ENCODE peak calls at places on chromosomes 4 and X, in four cellular contexts. C is activated naive CD8-positive, alpha-beta T cell treated with anti-CD3 and anti-CD28 coated beads, Interleukin-2, amount 50 U/mL, for 24 hours; B is SIG-M5; Y is GM18507. G is an unnamed sample.

GRCh38 chr4:181528570-181529184 is 714.5 kb upstream of the TENM3 start:
- DNase-seq in C (peak; percentile 23), Y (no peak), B (no peak), G (peak; percentile 5)

GRCh38 chr4:88831063-88831462 is 133.4 kb upstream of the NAP1L5 start:
- DNase-seq in Y (no peak), C (no peak), B (no peak), G (no peak)

GRCh38 chr4:137238456-137238855 is 293.8 kb downstream of the PCDH18 start:
- DNase-seq in C (no peak), Y (no peak), B (no peak), G (no peak)

GRCh38 chr4:125582302-125582701 is 267.5 kb downstream of the FAT4 start:
- DNase-seq in C (no peak), B (no peak), Y (no peak), G (no peak)

GRCh38 chr4:78784255-78784654 is 8.1 kb downstream of the BMP2K start:
- DNase-seq in B (no peak), Y (no peak), C (no peak), G (no peak)

GRCh38 chrX:103175944-103176753 is 38.8 kb upstream of the BEX4 start:
- DNase-seq in B (no peak), C (peak; percentile 52), Y (no peak), G (peak; percentile 43)

GRCh38 chr4:74934016-74934821 is 1.3 kb downstream of the PARM1 start:
- DNase-seq in Y (no peak), C (no peak), B (no peak), G (peak; percentile 21)

GRCh38 chr4:1523506-1523905 is 117.3 kb upstream of the NKX1-1 start:
- DNase-seq in B (no peak), C (no peak), Y (no peak), G (no peak)

GRCh38 chrX:155326610-155327009 is 7.8 kb downstream of the CLIC2 start:
- DNase-seq in Y (no peak), B (no peak), C (no peak), G (no peak)

GRCh38 chr4:39259571-39260330 is 77.4 kb downstream of the WDR19 start:
- DNase-seq in Y (no peak), B (no peak), C (no peak), G (no peak)

GRCh38 chr4:43242611-43243010 is 350.1 kb downstream of the GRXCR1 start:
- DNase-seq in Y (no peak), C (no peak), B (no peak), G (no peak)

GRCh38 chr4:89306486-89307184 is 965 bp downstream of the GPRIN3 start:
- DNase-seq in B (no peak), Y (no peak), C (no peak), G (no peak)

GRCh38 chr4:184503869-184504300 is 29.5 kb upstream of the IRF2 start:
- DNase-seq in Y (no peak), C (peak; percentile 29), B (no peak), G (no peak)

GRCh38 chr4:42397635-42398447 is 553 bp downstream of the SHISA3 start:
- DNase-seq in B (no peak), C (peak; percentile 27), Y (no peak), G (no peak)

GRCh38 chr4:158197194-158197593 is 13.1 kb upstream of the TMEM144 start:
- DNase-seq in B (no peak), Y (no peak), C (no peak), G (no peak)

GRCh38 chrX:71302461-71303213 is 1.1 kb downstream of the ITGB1BP2 start:
- DNase-seq in Y (no peak), B (no peak), C (no peak), G (no peak)

GRCh38 chr4:44725166-44725565 is 1.2 kb downstream of the GNPDA2 start:
- DNase-seq in Y (no peak), B (no peak), C (no peak), G (no peak)

GRCh38 chrX:11757729-11758399 is at the start of gene MSL3:
- DNase-seq in C (peak; percentile 61), B (no peak), Y (peak; percentile 39), G (no peak)

GRCh38 chrX:20378291-20378920 is 111.7 kb upstream of the RPS6KA3 start:
- DNase-seq in C (peak; percentile 21), Y (no peak), B (no peak), G (no peak)

GRCh38 chrX:10288400-10288799 is 131.6 kb downstream of the CLCN4 start:
- DNase-seq in C (no peak), Y (no peak), B (no peak), G (no peak)

GRCh38 chr4:109877400-109877799 is 29.5 kb downstream of the LRIT3 start:
- DNase-seq in C (no peak), B (no peak), Y (peak; percentile 8), G (no peak)

GRCh38 chr4:48483006-48483776 is at the start of gene SLC10A4:
- DNase-seq in B (no peak), Y (no peak), C (peak; percentile 22), G (peak; percentile 64)

GRCh38 chr4:139975830-139976272 is 178.1 kb downstream of the MAML3 start:
- DNase-seq in B (no peak), C (no peak), Y (no peak), G (no peak)

GRCh38 chr4:99088485-99089365 is at the start of gene ADH5:
- DNase-seq in C (peak; percentile 94), B (peak; percentile 21), Y (peak; percentile 84), G (peak; percentile 68)

GRCh38 chrX:110002300-110003166 is at the start of gene TMEM164:
- DNase-seq in C (peak; percentile 76), Y (peak; percentile 45), B (peak; percentile 71), G (peak; percentile 70)

GRCh38 chr4:45662996-45663395 is 460.9 kb downstream of the GABRG1 start:
- DNase-seq in C (no peak), Y (no peak), B (no peak), G (no peak)

GRCh38 chr4:111323496-111323895 is 700.6 kb upstream of the PITX2 start:
- DNase-seq in C (no peak), B (no peak), Y (no peak), G (no peak)

GRCh38 chrX:24796204-24796603 is 102.5 kb downstream of the POLA1 start:
- DNase-seq in Y (no peak), C (no peak), B (no peak), G (no peak)

GRCh38 chr4:127732623-127733199 is 2.5 kb downstream of the SLC25A31 start:
- DNase-seq in C (no peak), Y (peak; percentile 22), B (no peak), G (peak; percentile 30)

GRCh38 chr4:5882947-5883346 is 9.9 kb downstream of the CRMP1 start:
- DNase-seq in Y (no peak), B (no peak), C (no peak), G (no peak)

GRCh38 chr4:48152259-48152658 is 18.2 kb upstream of the TXK start:
- DNase-seq in B (no peak), C (no peak), Y (no peak), G (no peak)

GRCh38 chr4:108113229-108113628 is 55.5 kb downstream of the LEF1 start:
- DNase-seq in C (no peak), B (no peak), Y (no peak), G (no peak)

GRCh38 chrX:143701460-143701859 is 19.1 kb downstream of the SPANXN2 start:
- DNase-seq in C (no peak), Y (no peak), B (no peak), G (no peak)

GRCh38 chrX:56794404-56794803 is 65.4 kb downstream of the NBDY start:
- DNase-seq in C (no peak), Y (no peak), B (no peak), G (no peak)

GRCh38 chr4:8732092-8732491 is 139.5 kb downstream of the CPZ start:
- DNase-seq in Y (no peak), B (no peak), C (no peak), G (no peak)